ENCODE peak calls at places on chromosomes 3 and 15, in five cellular contexts. One of them, this sample, is unnamed.

GRCh38 chr15:84894743-84895425 is 10.4 kb downstream of the SLC28A1 start:
- DNase-seq in cardiac muscle cell: no peak
- DNase-seq in GM23338: no peak
- DNase-seq in testis: no peak
- DNase-seq in brain microvascular endothelial cell: no peak
- DNase-seq in this sample: no peak

GRCh38 chr15:55740981-55741591 is 1.9 kb downstream of the PRTG start:
- DNase-seq in cardiac muscle cell: no peak
- DNase-seq in GM23338: no peak
- DNase-seq in testis: no peak
- DNase-seq in brain microvascular endothelial cell: no peak
- DNase-seq in this sample: no peak

GRCh38 chr3:159472611-159473010 is 516.0 kb upstream of the IL12A start:
- DNase-seq in cardiac muscle cell: no peak
- DNase-seq in GM23338: no peak
- DNase-seq in testis: no peak
- DNase-seq in brain microvascular endothelial cell: no peak
- DNase-seq in this sample: no peak

GRCh38 chr3:194337965-194338753 is 13.0 kb downstream of the CPN2 start:
- DNase-seq in cardiac muscle cell: no peak
- DNase-seq in GM23338: no peak
- DNase-seq in testis: no peak
- DNase-seq in brain microvascular endothelial cell: no peak
- DNase-seq in this sample: no peak

GRCh38 chr3:46615050-46615449 is 2.7 kb downstream of the FAM240A start:
- DNase-seq in cardiac muscle cell: no peak
- DNase-seq in GM23338: no peak
- DNase-seq in testis: no peak
- DNase-seq in brain microvascular endothelial cell: no peak
- DNase-seq in this sample: no peak

GRCh38 chr3:131038326-131038725 is 11.6 kb downstream of the NEK11 start:
- DNase-seq in cardiac muscle cell: no peak
- DNase-seq in GM23338: no peak
- DNase-seq in testis: no peak
- DNase-seq in brain microvascular endothelial cell: no peak
- DNase-seq in this sample: no peak

GRCh38 chr15:39631357-39631756 is 50.5 kb downstream of the THBS1 start:
- DNase-seq in cardiac muscle cell: no peak
- DNase-seq in GM23338: no peak
- DNase-seq in testis: no peak
- DNase-seq in brain microvascular endothelial cell: peak; percentile 50
- DNase-seq in this sample: no peak

GRCh38 chr15:40957581-40958051 is 4.3 kb downstream of the CHAC1 start:
- DNase-seq in cardiac muscle cell: no peak
- DNase-seq in GM23338: no peak
- DNase-seq in testis: peak; percentile 74
- DNase-seq in brain microvascular endothelial cell: no peak
- DNase-seq in this sample: no peak

GRCh38 chr15:28004143-28005003 is 94.7 kb downstream of the OCA2 start:
- DNase-seq in cardiac muscle cell: no peak
- DNase-seq in GM23338: no peak
- DNase-seq in testis: no peak
- DNase-seq in brain microvascular endothelial cell: no peak
- DNase-seq in this sample: no peak

GRCh38 chr3:179450321-179450720 is 949 bp downstream of the GNB4 start:
- DNase-seq in cardiac muscle cell: no peak
- DNase-seq in GM23338: no peak
- DNase-seq in testis: no peak
- DNase-seq in brain microvascular endothelial cell: no peak
- DNase-seq in this sample: no peak

GRCh38 chr3:217436-217835 is 20.9 kb downstream of the CHL1 start:
- DNase-seq in cardiac muscle cell: no peak
- DNase-seq in GM23338: no peak
- DNase-seq in testis: no peak
- DNase-seq in brain microvascular endothelial cell: no peak
- DNase-seq in this sample: no peak

GRCh38 chr15:85693277-85693676 is 101.4 kb downstream of the KLHL25 start:
- DNase-seq in cardiac muscle cell: no peak
- DNase-seq in GM23338: no peak
- DNase-seq in testis: no peak
- DNase-seq in brain microvascular endothelial cell: no peak
- DNase-seq in this sample: no peak

GRCh38 chr3:106048946-106049481 is 180.2 kb upstream of the CBLB start:
- DNase-seq in cardiac muscle cell: no peak
- DNase-seq in GM23338: no peak
- DNase-seq in testis: no peak
- DNase-seq in brain microvascular endothelial cell: no peak
- DNase-seq in this sample: no peak

GRCh38 chr3:104005815-104006214 is 1360.9 kb upstream of the ALCAM start:
- DNase-seq in cardiac muscle cell: no peak
- DNase-seq in GM23338: no peak
- DNase-seq in testis: no peak
- DNase-seq in brain microvascular endothelial cell: no peak
- DNase-seq in this sample: no peak

GRCh38 chr3:194622621-194623360 is 10.4 kb downstream of the TMEM44 start:
- DNase-seq in cardiac muscle cell: no peak
- DNase-seq in GM23338: no peak
- DNase-seq in testis: no peak
- DNase-seq in brain microvascular endothelial cell: no peak
- DNase-seq in this sample: no peak

GRCh38 chr3:125386811-125387210 is 11.7 kb upstream of the ZNF148 start:
- DNase-seq in cardiac muscle cell: no peak
- DNase-seq in GM23338: no peak
- DNase-seq in testis: no peak
- DNase-seq in brain microvascular endothelial cell: peak; percentile 47
- DNase-seq in this sample: no peak

GRCh38 chr3:189369636-189370035 is 197.9 kb downstream of the TPRG1 start:
- DNase-seq in cardiac muscle cell: no peak
- DNase-seq in GM23338: no peak
- DNase-seq in testis: no peak
- DNase-seq in brain microvascular endothelial cell: no peak
- DNase-seq in this sample: no peak

GRCh38 chr15:48748535-48748934 is 62.3 kb downstream of the CEP152 start:
- DNase-seq in cardiac muscle cell: no peak
- DNase-seq in GM23338: no peak
- DNase-seq in testis: no peak
- DNase-seq in brain microvascular endothelial cell: peak; percentile 16
- DNase-seq in this sample: no peak

GRCh38 chr3:10299175-10299574 is 6.4 kb upstream of the GHRL start:
- DNase-seq in cardiac muscle cell: no peak
- DNase-seq in GM23338: no peak
- DNase-seq in testis: no peak
- DNase-seq in brain microvascular endothelial cell: no peak
- DNase-seq in this sample: no peak
- TF ChIP-seq CTCF in cardiac muscle cell: peak; percentile 23
- TF ChIP-seq CTCF in GM23338: peak; percentile 31
- TF ChIP-seq CTCF in testis: no peak
- TF ChIP-seq CTCF in brain microvascular endothelial cell: peak; percentile 22
- TF ChIP-seq CTCF in this sample: no peak

GRCh38 chr3:184223946-184224345 is 5.4 kb upstream of the VWA5B2 start:
- DNase-seq in cardiac muscle cell: no peak
- DNase-seq in GM23338: no peak
- DNase-seq in testis: no peak
- DNase-seq in brain microvascular endothelial cell: no peak
- DNase-seq in this sample: no peak
- H3K27ac ChIP-seq in cardiac muscle cell: no peak overlapping the region
- H3K27ac ChIP-seq in GM23338: no peak overlapping the region
- H3K27ac ChIP-seq in testis: no peak overlapping the region
- H3K27ac ChIP-seq in brain microvascular endothelial cell: no peak overlapping the region
- H3K27ac ChIP-seq in this sample: no peak overlapping the region

DNA sequence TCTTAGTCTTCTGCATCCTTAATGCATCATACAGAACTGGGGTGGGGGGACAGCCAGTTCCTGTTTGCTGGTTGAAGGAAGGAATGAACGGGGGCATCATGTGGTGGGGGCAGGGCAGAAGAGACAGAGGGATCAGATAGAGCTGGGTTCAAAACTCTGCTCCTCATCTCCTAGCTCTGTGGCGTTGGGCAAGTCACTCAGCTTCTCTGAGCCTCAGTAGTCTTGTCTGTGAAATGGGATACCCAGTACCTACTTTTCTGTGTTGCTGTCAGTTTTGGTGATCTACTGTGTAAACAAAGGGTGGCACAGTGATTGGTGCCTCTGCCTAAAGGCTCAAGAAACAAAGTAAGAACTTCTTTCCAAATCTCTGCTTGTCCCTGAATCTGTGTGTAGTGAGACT is 36.3 kb downstream of the RHCG start:
- DNase-seq in cardiac muscle cell: no peak
- DNase-seq in GM23338: no peak
- DNase-seq in testis: no peak
- DNase-seq in brain microvascular endothelial cell: no peak
- DNase-seq in this sample: no peak
- TF ChIP-seq CTCF in cardiac muscle cell: no peak
- TF ChIP-seq CTCF in GM23338: no peak
- TF ChIP-seq CTCF in testis: no peak
- TF ChIP-seq CTCF in brain microvascular endothelial cell: no peak
- TF ChIP-seq CTCF in this sample: no peak

GRCh38 chr3:111980716-111981456 is 2.1 kb downstream of the ABHD10 start:
- DNase-seq in cardiac muscle cell: no peak
- DNase-seq in GM23338: no peak
- DNase-seq in testis: no peak
- DNase-seq in brain microvascular endothelial cell: no peak
- DNase-seq in this sample: no peak

GRCh38 chr3:111981457-111981763 is 2.6 kb downstream of the ABHD10 start:
- DNase-seq in cardiac muscle cell: no peak
- DNase-seq in GM23338: no peak
- DNase-seq in testis: no peak
- DNase-seq in brain microvascular endothelial cell: no peak
- DNase-seq in this sample: no peak

GRCh38 chr3:111978833-111979688 is at the start of gene ABHD10:
- DNase-seq in cardiac muscle cell: peak; percentile 98
- DNase-seq in GM23338: peak; percentile 98
- DNase-seq in testis: peak; percentile 97
- DNase-seq in brain microvascular endothelial cell: peak; percentile 96
- DNase-seq in this sample: peak; percentile 97

GRCh38 chr3:111978493-111978832 is 363 bp upstream of the ABHD10 start:
- DNase-seq in cardiac muscle cell: no peak
- DNase-seq in GM23338: no peak
- DNase-seq in testis: no peak
- DNase-seq in brain microvascular endothelial cell: no peak
- DNase-seq in this sample: no peak

GRCh38 chr3:111979689-111980025 is 831 bp downstream of the ABHD10 start:
- DNase-seq in cardiac muscle cell: no peak
- DNase-seq in GM23338: no peak
- DNase-seq in testis: no peak
- DNase-seq in brain microvascular endothelial cell: no peak
- DNase-seq in this sample: no peak
- H3K27ac ChIP-seq in cardiac muscle cell: no peak overlapping the region
- H3K27ac ChIP-seq in GM23338: no peak overlapping the region
- H3K27ac ChIP-seq in testis: no peak overlapping the region
- H3K27ac ChIP-seq in brain microvascular endothelial cell: peak overlapping the region; percentile 60
- H3K27ac ChIP-seq in this sample: no peak overlapping the region

DNA sequence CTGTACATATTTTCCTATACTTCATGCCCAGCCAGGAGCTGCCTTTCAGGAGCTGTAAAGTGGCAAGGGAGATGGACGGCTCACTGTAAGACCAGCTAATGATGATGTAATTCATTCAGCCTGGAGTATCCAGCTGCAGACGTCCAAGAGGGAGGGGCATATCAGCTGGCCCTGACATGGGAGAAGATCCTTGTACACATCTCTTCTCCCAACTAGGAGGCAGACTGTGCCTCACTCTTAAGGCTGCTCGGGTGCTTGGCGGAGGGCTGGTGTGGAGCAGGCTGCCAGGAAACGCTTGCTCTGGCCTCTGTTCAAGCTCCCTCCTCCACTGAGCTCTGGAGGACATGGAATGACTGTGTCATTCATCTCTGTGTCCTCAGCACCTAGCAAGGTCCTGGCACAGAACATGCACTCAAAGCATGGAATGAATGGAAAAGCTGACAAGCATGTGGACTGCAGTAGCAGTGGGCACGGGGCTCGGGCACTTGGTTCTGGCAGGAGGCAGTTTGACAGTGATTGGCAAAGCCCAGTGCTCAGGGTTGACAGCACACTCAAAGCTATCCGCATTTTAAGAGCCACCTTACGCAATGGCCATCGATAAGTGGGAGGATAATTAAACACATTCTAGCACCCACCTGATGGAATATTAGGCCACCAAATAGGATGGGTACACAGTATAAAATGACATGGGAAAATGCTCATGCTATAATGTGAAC is 72.4 kb downstream of the TBC1D2B start:
- DNase-seq in cardiac muscle cell: no peak
- DNase-seq in GM23338: no peak
- DNase-seq in testis: peak; percentile 86
- DNase-seq in brain microvascular endothelial cell: peak; percentile 80
- DNase-seq in this sample: peak; percentile 77
- TF ChIP-seq CTCF in cardiac muscle cell: peak; percentile 32
- TF ChIP-seq CTCF in GM23338: no peak
- TF ChIP-seq CTCF in testis: no peak
- TF ChIP-seq CTCF in brain microvascular endothelial cell: peak; percentile 43
- TF ChIP-seq CTCF in this sample: no peak

DNA sequence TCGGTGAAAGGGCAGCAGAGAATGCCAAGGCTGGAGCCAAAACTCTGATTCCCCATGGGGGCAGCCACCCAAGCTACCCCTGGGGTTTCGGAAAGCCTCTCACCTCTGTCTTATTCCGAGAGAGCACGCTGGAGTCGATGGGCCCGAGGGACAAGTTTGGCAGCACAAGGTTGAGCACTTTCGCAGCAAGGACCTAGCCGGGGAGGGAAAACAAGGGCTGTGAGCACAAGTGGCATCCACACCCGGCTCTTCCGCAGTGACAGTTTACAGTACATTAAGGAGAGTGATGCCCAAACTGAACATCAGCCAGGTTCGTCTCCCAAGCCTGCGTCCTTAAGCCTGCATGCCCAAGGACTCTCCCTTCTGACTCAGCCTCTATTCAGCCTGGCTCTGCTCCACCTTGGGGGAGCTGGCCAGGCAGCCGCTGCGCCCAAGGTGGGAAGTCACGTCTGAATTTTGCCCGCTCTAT is 37.8 kb downstream of the ABTB1 start:
- DNase-seq in cardiac muscle cell: no peak
- DNase-seq in GM23338: no peak
- DNase-seq in testis: no peak
- DNase-seq in brain microvascular endothelial cell: no peak
- DNase-seq in this sample: no peak
- H3K27ac ChIP-seq in cardiac muscle cell: no peak overlapping the region
- H3K27ac ChIP-seq in GM23338: no peak overlapping the region
- H3K27ac ChIP-seq in testis: no peak overlapping the region
- H3K27ac ChIP-seq in brain microvascular endothelial cell: no peak overlapping the region
- H3K27ac ChIP-seq in this sample: no peak overlapping the region